ENCODE peak calls at places on chromosome 5, in five cellular contexts. F, R, M, E and G are unnamed samples.

GRCh38 chr5:56078271-56078670 is 83.5 kb upstream of the IL6ST start:
- DNase-seq in F (no peak), R (no peak), M (no peak), E (no peak), G (no peak)

GRCh38 chr5:140109050-140109817 is 4.7 kb upstream of the PURA start:
- DNase-seq in F (no peak), R (no peak), M (peak; percentile 37), E (no peak), G (no peak)

GRCh38 chr5:42879267-42879666 is 67.6 kb upstream of the SELENOP start:
- DNase-seq in F (no peak), R (peak; percentile 25), M (no peak), E (no peak), G (no peak)

GRCh38 chr5:131224387-131225191 is 39.3 kb upstream of the CDC42SE2 start:
- DNase-seq in F (no peak), R (no peak), M (peak; percentile 16), E (no peak), G (no peak)

GRCh38 chr5:73812962-73813588 is 187.1 kb downstream of the ARHGEF28 start:
- DNase-seq in F (peak; percentile 66), R (peak; percentile 66), M (no peak), E (no peak), G (no peak)

GRCh38 chr5:38724301-38725030 is 121.3 kb upstream of the OSMR start:
- DNase-seq in F (peak; percentile 7), R (no peak), M (no peak), E (no peak), G (no peak)

GRCh38 chr5:133930061-133930823 is 38.2 kb downstream of the C5orf15 start:
- DNase-seq in F (no peak), R (no peak), M (peak; percentile 36), E (no peak), G (no peak)

GRCh38 chr5:18553269-18553668 is 919.0 kb downstream of the TAF11L14 start:
- DNase-seq in F (peak; percentile 54), R (no peak), M (no peak), E (no peak), G (no peak)

GRCh38 chr5:100584069-100584468 is 48.9 kb downstream of the FAM174A start:
- DNase-seq in F (no peak), R (no peak), M (no peak), E (no peak), G (no peak)

GRCh38 chr5:179375966-179376365 is 30.7 kb upstream of the ADAMTS2 start:
- DNase-seq in F (no peak), R (no peak), M (no peak), E (no peak), G (no peak)

GRCh38 chr5:1480217-1480616 is 35.0 kb upstream of the SLC6A3 start:
- DNase-seq in F (peak; percentile 63), R (no peak), M (peak; percentile 67), E (no peak), G (no peak)

GRCh38 chr5:55063220-55063863 is 39.1 kb upstream of the GZMA start:
- DNase-seq in F (no peak), R (no peak), M (no peak), E (no peak), G (no peak)

GRCh38 chr5:87368601-87369000 is 44.1 kb downstream of the CCNH start:
- DNase-seq in F (no peak), R (no peak), M (no peak), E (no peak), G (no peak)

GRCh38 chr5:181138258-181138657 is 7.3 kb upstream of the OR2V1 start:
- DNase-seq in F (peak; percentile 52), R (no peak), M (no peak), E (no peak), G (no peak)

DNA sequence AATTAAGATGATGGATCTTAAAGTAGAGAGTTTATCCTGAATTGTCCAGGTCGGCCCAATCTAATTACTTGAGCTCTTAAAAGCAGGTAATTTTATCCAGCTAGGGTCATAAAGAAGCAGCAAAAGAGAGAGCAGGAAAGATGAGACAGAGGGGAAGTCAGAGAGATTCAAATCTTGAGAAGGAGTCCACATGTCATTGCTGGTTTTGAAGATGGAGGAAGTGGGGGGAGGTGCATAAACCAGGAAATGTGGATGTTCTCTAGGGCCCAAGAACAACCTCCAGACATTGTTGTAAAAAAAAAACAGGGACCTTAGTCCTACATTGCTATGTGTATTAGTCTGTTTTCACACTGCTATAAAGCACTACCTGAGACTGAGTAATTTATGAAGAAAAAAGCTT is 66.4 kb downstream of the SLCO4C1 start:
- DNase-seq in F (no peak), R (no peak), M (no peak), E (no peak), G (no peak)
- H3K4me1 ChIP-seq in F (no peaks in the 10 kb centered on the region), R (no peaks in the 10 kb centered on the region), M (no peaks in the 10 kb centered on the region), E (no peaks in the 10 kb centered on the region), G (no peaks in the 10 kb centered on the region)

GRCh38 chr5:75712091-75712490 is 5.1 kb downstream of the POC5 start:
- DNase-seq in F (no peak), R (no peak), M (no peak), E (no peak), G (no peak)

GRCh38 chr5:75721573-75721972 is 4.3 kb upstream of the POC5 start:
- DNase-seq in F (no peak), R (no peak), M (no peak), E (no peak), G (no peak)

GRCh38 chr5:75716715-75717081 is 539 bp downstream of the POC5 start:
- DNase-seq in F (no peak), R (no peak), M (no peak), E (no peak), G (no peak)

GRCh38 chr5:75720882-75721281 is 3.6 kb upstream of the POC5 start:
- DNase-seq in F (no peak), R (no peak), M (no peak), E (no peak), G (no peak)

DNA sequence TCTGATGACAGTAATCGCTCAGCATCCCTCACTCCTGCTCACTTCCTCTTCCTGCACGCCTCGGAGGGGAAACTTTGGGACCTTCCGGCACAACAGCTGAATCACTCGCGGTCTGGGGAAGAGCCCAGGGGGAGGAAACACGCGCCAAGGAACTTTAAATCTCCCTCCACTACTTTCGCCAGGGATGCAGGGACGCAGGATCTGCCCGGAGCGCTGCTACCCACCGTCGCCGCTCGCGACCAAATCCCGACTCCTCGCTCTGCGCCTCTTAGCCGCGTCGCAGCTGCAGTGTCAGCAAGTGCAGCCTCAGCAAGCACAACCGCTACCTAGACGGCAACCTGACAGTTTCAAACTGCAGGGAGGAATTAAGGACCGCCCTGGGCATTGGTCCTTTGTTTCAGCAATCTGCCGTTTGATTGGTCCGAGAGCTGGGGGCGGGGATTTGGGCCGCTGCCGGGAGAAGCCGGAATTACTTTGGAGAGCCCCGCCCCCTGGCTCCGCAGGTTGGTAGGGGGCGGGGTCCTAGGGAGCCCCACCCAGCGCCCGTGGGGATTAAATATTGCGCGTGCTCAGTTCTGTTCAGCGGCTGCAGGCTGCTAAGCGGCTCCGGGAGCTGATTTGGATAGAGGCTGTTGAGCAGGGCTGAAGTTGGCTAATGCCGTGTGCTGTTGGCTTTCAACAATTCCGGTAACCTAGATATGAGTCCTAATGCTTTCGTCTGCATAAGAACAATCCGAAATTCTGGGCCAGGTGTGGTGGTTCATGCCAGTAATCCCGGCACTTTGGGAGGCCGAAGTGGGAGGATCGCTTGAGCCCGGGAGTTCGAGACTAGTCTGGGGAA is at the start of gene POC5:
- DNase-seq in F (peak; percentile 98), R (peak; percentile 95), M (peak; percentile 98), E (peak; percentile 96), G (peak; percentile 100)
- TF ChIP-seq POLR2A in F (peak; percentile 85), R (peak; percentile 43), M (no peak), E (peak; percentile 90), G (no peak)

GRCh38 chr5:3598236-3598635 is 2.6 kb downstream of the IRX1 start:
- DNase-seq in F (no peak), R (no peak), M (no peak), E (no peak), G (no peak)
- H3K4me3 ChIP-seq in F (no peak overlapping the region), R (no peak overlapping the region), M (no peak overlapping the region), E (no peak overlapping the region), G (no peak overlapping the region)

GRCh38 chr5:158910782-158911692 is 188.7 kb downstream of the EBF1 start:
- DNase-seq in F (peak; percentile 6), R (no peak), M (no peak), E (no peak), G (no peak)
- H3K4me1 ChIP-seq in F (peaks cover 10% of the 10 kb centered on the region), R (no peaks in the 10 kb centered on the region), M (no peaks in the 10 kb centered on the region), E (no peaks in the 10 kb centered on the region), G (peaks cover 12% of the 10 kb centered on the region)

DNA sequence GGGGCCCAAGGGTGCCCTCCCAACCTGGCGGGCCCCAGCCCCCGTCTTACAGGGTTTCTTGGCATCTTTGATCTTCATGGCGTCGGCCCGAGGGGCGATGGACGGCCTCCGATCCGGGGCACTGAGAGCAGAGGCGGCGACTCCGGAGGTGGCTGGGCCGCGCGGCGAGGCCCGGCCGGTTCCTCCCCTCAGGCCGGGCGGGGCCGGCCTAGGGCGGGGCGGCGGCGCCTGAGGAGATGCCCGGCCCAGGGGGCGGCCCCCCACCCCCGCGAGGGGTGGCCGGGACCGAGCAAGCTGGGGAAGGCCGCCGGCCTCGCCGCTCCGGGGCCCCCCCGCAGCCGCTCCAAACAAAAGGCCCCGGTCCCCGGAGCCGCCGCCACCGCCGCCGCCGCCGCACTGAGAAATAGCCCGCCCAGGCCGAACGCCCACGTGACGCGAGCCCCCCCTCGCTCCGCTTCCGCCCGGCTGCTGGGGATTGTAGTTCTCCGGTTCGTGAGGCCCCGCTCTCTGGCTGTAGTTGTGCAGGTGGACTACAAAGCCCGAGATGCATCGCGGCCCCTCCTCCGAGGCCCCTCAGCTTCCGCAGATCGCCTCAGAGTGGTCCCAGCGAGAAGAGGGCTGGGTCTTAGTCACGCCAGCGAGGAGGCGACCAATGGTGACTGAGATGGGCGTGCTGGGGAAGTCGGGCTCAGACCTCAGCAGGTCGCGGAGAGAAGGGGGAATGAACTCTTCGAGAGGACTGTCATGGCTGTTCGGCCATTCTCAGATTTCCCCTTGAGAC is at the start of gene PANK3:
- DNase-seq in F (peak; percentile 99), R (peak; percentile 99), M (peak; percentile 98), E (peak; percentile 97), G (peak; percentile 99)
- TF ChIP-seq POLR2A in F (peak; percentile 96), R (peak; percentile 84), M (peak; percentile 48), E (peak; percentile 94), G (peak; percentile 22)